ENCODE peak calls at places on chromosomes 13 and 19, in eight cellular contexts. One of them, this sample, is unnamed.
A peak's percentile ranks its signal among the peaks of the same experiment; 100 is the strongest.

GRCh38 chr13:24747248-24748151 is 16.5 kb upstream of the RNF17 start:
- DNase-seq in left lung: no peak
- DNase-seq in cardiac muscle cell: peak; percentile 47
- DNase-seq in RPMI7951: no peak
- DNase-seq in nephron progenitor cell: peak; percentile 71
- DNase-seq in H9: peak; percentile 52
- DNase-seq in ELR: peak; percentile 19
- DNase-seq in head of caudate nucleus: peak; percentile 26
- DNase-seq in this sample: peak; percentile 46

GRCh38 chr13:43785681-43786471 is 896 bp downstream of the ENOX1 start:
- DNase-seq in left lung: peak; percentile 61
- DNase-seq in cardiac muscle cell: peak; percentile 86
- DNase-seq in RPMI7951: peak; percentile 79
- DNase-seq in nephron progenitor cell: peak; percentile 72
- DNase-seq in H9: peak; percentile 73
- DNase-seq in ELR: peak; percentile 58
- DNase-seq in head of caudate nucleus: peak; percentile 92
- DNase-seq in this sample: no peak

GRCh38 chr13:54709546-54709945 is 1680.9 kb downstream of the OLFM4 start:
- DNase-seq in left lung: no peak
- DNase-seq in cardiac muscle cell: no peak
- DNase-seq in RPMI7951: no peak
- DNase-seq in nephron progenitor cell: no peak
- DNase-seq in H9: no peak
- DNase-seq in ELR: no peak
- DNase-seq in head of caudate nucleus: no peak
- DNase-seq in this sample: no peak

GRCh38 chr19:28612275-28612769 is 600.6 kb downstream of the UQCRFS1 start:
- DNase-seq in left lung: no peak
- DNase-seq in cardiac muscle cell: no peak
- DNase-seq in RPMI7951: no peak
- DNase-seq in nephron progenitor cell: no peak
- DNase-seq in H9: no peak
- DNase-seq in ELR: no peak
- DNase-seq in head of caudate nucleus: no peak
- DNase-seq in this sample: no peak

GRCh38 chr13:94987869-94988268 is 275.5 kb upstream of the SOX21 start:
- DNase-seq in left lung: no peak
- DNase-seq in cardiac muscle cell: no peak
- DNase-seq in RPMI7951: no peak
- DNase-seq in nephron progenitor cell: no peak
- DNase-seq in H9: no peak
- DNase-seq in ELR: peak; percentile 71
- DNase-seq in head of caudate nucleus: no peak
- DNase-seq in this sample: no peak

GRCh38 chr13:105165449-105166125 is 1369.9 kb downstream of the EFNB2 start:
- DNase-seq in left lung: peak; percentile 56
- DNase-seq in cardiac muscle cell: no peak
- DNase-seq in RPMI7951: no peak
- DNase-seq in nephron progenitor cell: no peak
- DNase-seq in H9: no peak
- DNase-seq in ELR: no peak
- DNase-seq in head of caudate nucleus: no peak
- DNase-seq in this sample: no peak

GRCh38 chr13:51136276-51136980 is 25.4 kb upstream of the C13orf42 start:
- DNase-seq in left lung: no peak
- DNase-seq in cardiac muscle cell: peak; percentile 5
- DNase-seq in RPMI7951: no peak
- DNase-seq in nephron progenitor cell: no peak
- DNase-seq in H9: no peak
- DNase-seq in ELR: no peak
- DNase-seq in head of caudate nucleus: no peak
- DNase-seq in this sample: no peak

GRCh38 chr13:43305416-43305815 is 282.0 kb downstream of the DNAJC15 start:
- DNase-seq in left lung: no peak
- DNase-seq in cardiac muscle cell: no peak
- DNase-seq in RPMI7951: peak; percentile 49
- DNase-seq in nephron progenitor cell: no peak
- DNase-seq in H9: no peak
- DNase-seq in ELR: peak; percentile 75
- DNase-seq in head of caudate nucleus: no peak
- DNase-seq in this sample: no peak

GRCh38 chr19:42250666-42251531 is 4.0 kb downstream of the ERF start:
- DNase-seq in left lung: no peak
- DNase-seq in cardiac muscle cell: no peak
- DNase-seq in RPMI7951: no peak
- DNase-seq in nephron progenitor cell: no peak
- DNase-seq in H9: no peak
- DNase-seq in ELR: peak; percentile 49
- DNase-seq in head of caudate nucleus: peak; percentile 41
- DNase-seq in this sample: no peak

GRCh38 chr19:3142292-3142670 is 6.4 kb downstream of the GNA15 start:
- DNase-seq in left lung: no peak
- DNase-seq in cardiac muscle cell: no peak
- DNase-seq in RPMI7951: peak; percentile 97
- DNase-seq in nephron progenitor cell: no peak
- DNase-seq in H9: no peak
- DNase-seq in ELR: peak; percentile 97
- DNase-seq in head of caudate nucleus: no peak
- DNase-seq in this sample: no peak

GRCh38 chr19:40594657-40595077 is 6.5 kb upstream of the LTBP4 start:
- DNase-seq in left lung: no peak
- DNase-seq in cardiac muscle cell: no peak
- DNase-seq in RPMI7951: peak; percentile 50
- DNase-seq in nephron progenitor cell: no peak
- DNase-seq in H9: no peak
- DNase-seq in ELR: peak; percentile 78
- DNase-seq in head of caudate nucleus: peak; percentile 65
- DNase-seq in this sample: no peak

GRCh38 chr19:19345970-19346369 is 25.3 kb downstream of the MAU2 start:
- DNase-seq in left lung: no peak
- DNase-seq in cardiac muscle cell: no peak
- DNase-seq in RPMI7951: no peak
- DNase-seq in nephron progenitor cell: no peak
- DNase-seq in H9: no peak
- DNase-seq in ELR: no peak
- DNase-seq in head of caudate nucleus: no peak
- DNase-seq in this sample: no peak

GRCh38 chr13:75776550-75776949 is 140.4 kb downstream of the LMO7 start:
- DNase-seq in left lung: no peak
- DNase-seq in cardiac muscle cell: no peak
- DNase-seq in RPMI7951: no peak
- DNase-seq in nephron progenitor cell: no peak
- DNase-seq in H9: no peak
- DNase-seq in ELR: no peak
- DNase-seq in head of caudate nucleus: no peak
- DNase-seq in this sample: no peak

GRCh38 chr19:8526345-8527062 is 12.5 kb upstream of the ZNF414 start:
- DNase-seq in left lung: peak; percentile 87
- DNase-seq in cardiac muscle cell: peak; percentile 97
- DNase-seq in RPMI7951: peak; percentile 88
- DNase-seq in nephron progenitor cell: peak; percentile 98
- DNase-seq in H9: peak; percentile 94
- DNase-seq in ELR: peak; percentile 94
- DNase-seq in head of caudate nucleus: peak; percentile 89
- DNase-seq in this sample: no peak

GRCh38 chr19:11381535-11382369 is 2.4 kb downstream of the EPOR start:
- DNase-seq in left lung: peak; percentile 77
- DNase-seq in cardiac muscle cell: peak; percentile 63
- DNase-seq in RPMI7951: peak; percentile 95
- DNase-seq in nephron progenitor cell: peak; percentile 81
- DNase-seq in H9: peak; percentile 96
- DNase-seq in ELR: peak; percentile 98
- DNase-seq in head of caudate nucleus: no peak
- DNase-seq in this sample: no peak

GRCh38 chr19:55165952-55166529 is 372 bp downstream of the DNAAF3 start:
- DNase-seq in left lung: no peak
- DNase-seq in cardiac muscle cell: peak; percentile 91
- DNase-seq in RPMI7951: peak; percentile 71
- DNase-seq in nephron progenitor cell: peak; percentile 83
- DNase-seq in H9: peak; percentile 93
- DNase-seq in ELR: peak; percentile 77
- DNase-seq in head of caudate nucleus: peak; percentile 55
- DNase-seq in this sample: peak; percentile 84

GRCh38 chr13:110354715-110355473 is 47.8 kb downstream of the COL4A2 start:
- DNase-seq in left lung: no peak
- DNase-seq in cardiac muscle cell: no peak
- DNase-seq in RPMI7951: peak; percentile 16
- DNase-seq in nephron progenitor cell: no peak
- DNase-seq in H9: no peak
- DNase-seq in ELR: no peak
- DNase-seq in head of caudate nucleus: no peak
- DNase-seq in this sample: no peak

GRCh38 chr19:35042056-35042730 is 672 bp downstream of the HPN start:
- DNase-seq in left lung: no peak
- DNase-seq in cardiac muscle cell: no peak
- DNase-seq in RPMI7951: no peak
- DNase-seq in nephron progenitor cell: no peak
- DNase-seq in H9: no peak
- DNase-seq in ELR: no peak
- DNase-seq in head of caudate nucleus: no peak
- DNase-seq in this sample: no peak

GRCh38 chr13:33348366-33348765 is 62.8 kb upstream of the STARD13 start:
- DNase-seq in left lung: no peak
- DNase-seq in cardiac muscle cell: no peak
- DNase-seq in RPMI7951: no peak
- DNase-seq in nephron progenitor cell: no peak
- DNase-seq in H9: no peak
- DNase-seq in ELR: peak; percentile 41
- DNase-seq in head of caudate nucleus: no peak
- DNase-seq in this sample: no peak

GRCh38 chr13:73421310-73421912 is 362.6 kb downstream of the KLF5 start:
- DNase-seq in left lung: no peak
- DNase-seq in cardiac muscle cell: no peak
- DNase-seq in RPMI7951: no peak
- DNase-seq in nephron progenitor cell: no peak
- DNase-seq in H9: no peak
- DNase-seq in ELR: peak; percentile 70
- DNase-seq in head of caudate nucleus: no peak
- DNase-seq in this sample: no peak

GRCh38 chr19:44671400-44671799 is at the start of gene CEACAM19:
- DNase-seq in left lung: no peak
- DNase-seq in cardiac muscle cell: no peak
- DNase-seq in RPMI7951: no peak
- DNase-seq in nephron progenitor cell: no peak
- DNase-seq in H9: no peak
- DNase-seq in ELR: no peak
- DNase-seq in head of caudate nucleus: no peak
- DNase-seq in this sample: no peak

GRCh38 chr19:35107541-35107939 is 8.1 kb upstream of the FXYD3 start:
- DNase-seq in left lung: no peak
- DNase-seq in cardiac muscle cell: no peak
- DNase-seq in RPMI7951: peak; percentile 76
- DNase-seq in nephron progenitor cell: no peak
- DNase-seq in H9: no peak
- DNase-seq in ELR: peak; percentile 43
- DNase-seq in head of caudate nucleus: peak; percentile 91
- DNase-seq in this sample: no peak

GRCh38 chr19:42295831-42296525 is 6.0 kb upstream of the PRR19 start:
- DNase-seq in left lung: peak; percentile 77
- DNase-seq in cardiac muscle cell: peak; percentile 79
- DNase-seq in RPMI7951: peak; percentile 59
- DNase-seq in nephron progenitor cell: peak; percentile 93
- DNase-seq in H9: peak; percentile 91
- DNase-seq in ELR: peak; percentile 72
- DNase-seq in head of caudate nucleus: peak; percentile 92
- DNase-seq in this sample: peak; percentile 42

GRCh38 chr13:28022848-28023518 is 34.5 kb upstream of the URAD start:
- DNase-seq in left lung: no peak
- DNase-seq in cardiac muscle cell: peak; percentile 23
- DNase-seq in RPMI7951: no peak
- DNase-seq in nephron progenitor cell: peak; percentile 10
- DNase-seq in H9: peak; percentile 39
- DNase-seq in ELR: no peak
- DNase-seq in head of caudate nucleus: no peak
- DNase-seq in this sample: no peak

GRCh38 chr13:44142911-44143665 is 230.5 kb upstream of the SERP2 start:
- DNase-seq in left lung: no peak
- DNase-seq in cardiac muscle cell: no peak
- DNase-seq in RPMI7951: peak; percentile 75
- DNase-seq in nephron progenitor cell: no peak
- DNase-seq in H9: no peak
- DNase-seq in ELR: peak; percentile 73
- DNase-seq in head of caudate nucleus: no peak
- DNase-seq in this sample: no peak

GRCh38 chr19:18194554-18195238 is 1.7 kb downstream of the MPV17L2 start:
- DNase-seq in left lung: peak; percentile 40
- DNase-seq in cardiac muscle cell: peak; percentile 35
- DNase-seq in RPMI7951: peak; percentile 64
- DNase-seq in nephron progenitor cell: peak; percentile 58
- DNase-seq in H9: peak; percentile 77
- DNase-seq in ELR: peak; percentile 45
- DNase-seq in head of caudate nucleus: no peak
- DNase-seq in this sample: no peak

GRCh38 chr13:79440958-79441553 is 35.0 kb upstream of the RBM26 start:
- DNase-seq in left lung: no peak
- DNase-seq in cardiac muscle cell: no peak
- DNase-seq in RPMI7951: no peak
- DNase-seq in nephron progenitor cell: no peak
- DNase-seq in H9: no peak
- DNase-seq in ELR: no peak
- DNase-seq in head of caudate nucleus: no peak
- DNase-seq in this sample: no peak

GRCh38 chr13:44744880-44745633 is 168.9 kb upstream of the TSC22D1 start:
- DNase-seq in left lung: no peak
- DNase-seq in cardiac muscle cell: no peak
- DNase-seq in RPMI7951: no peak
- DNase-seq in nephron progenitor cell: no peak
- DNase-seq in H9: no peak
- DNase-seq in ELR: no peak
- DNase-seq in head of caudate nucleus: no peak
- DNase-seq in this sample: no peak

This sample was measured in NCI-H510A.